ENCODE peak calls at places on chromosome 6, in five cellular contexts. M is neural crest cell, B is GM12864, H is coronary artery, C is gastrocnemius medialis. A is an unnamed sample.
A peak's percentile ranks its signal among the peaks of the same experiment; 100 is the strongest.

GRCh38 chr6:156017838-156018237 is 562.2 kb upstream of the NOX3 start:
- DNase-seq in M (no peak), B (no peak), H (no peak), C (no peak), A (no peak)

GRCh38 chr6:148624025-148624424 is 122.8 kb upstream of the UST start:
- DNase-seq in M (no peak), B (no peak), H (no peak), C (no peak), A (no peak)

GRCh38 chr6:48826884-48827701 is 636.0 kb downstream of the MMUT start:
- DNase-seq in M (no peak), B (no peak), H (peak; percentile 77), C (no peak), A (no peak)

GRCh38 chr6:152099816-152100618 is 292.5 kb downstream of the ESR1 start:
- DNase-seq in M (no peak), B (no peak), H (no peak), C (peak; percentile 48), A (no peak)

GRCh38 chr6:44556046-44556445 is 168.5 kb downstream of the CDC5L start:
- DNase-seq in M (no peak), B (no peak), H (no peak), C (peak; percentile 8), A (no peak)

GRCh38 chr6:71621918-71622519 is 264.3 kb upstream of the RIMS1 start:
- DNase-seq in M (no peak), B (no peak), H (no peak), C (no peak), A (no peak)

GRCh38 chr6:105596284-105596755 is 193.4 kb upstream of the PREP start:
- DNase-seq in M (no peak), B (no peak), H (no peak), C (no peak), A (no peak)

GRCh38 chr6:56856036-56856580 is 98.8 kb upstream of the BEND6 start:
- DNase-seq in M (no peak), B (no peak), H (no peak), C (no peak), A (no peak)

GRCh38 chr6:147888374-147888773 is 379.9 kb downstream of the SAMD5 start:
- DNase-seq in M (no peak), B (no peak), H (no peak), C (no peak), A (no peak)

GRCh38 chr6:82385102-82385501 is 21.5 kb downstream of the TPBG start:
- DNase-seq in M (no peak), B (no peak), H (no peak), C (no peak), A (no peak)
- TF ChIP-seq CTCF in M (no peak), B (no peak), H (no peak), C (no peak), A (no peak)

GRCh38 chr6:69768664-69769063 is 28.1 kb downstream of the LMBRD1 start:
- DNase-seq in M (no peak), B (no peak), H (no peak), C (no peak), A (no peak)
- TF ChIP-seq CTCF in M (peak; percentile 52), B (no peak), H (no peak), C (no peak), A (no peak)

DNA sequence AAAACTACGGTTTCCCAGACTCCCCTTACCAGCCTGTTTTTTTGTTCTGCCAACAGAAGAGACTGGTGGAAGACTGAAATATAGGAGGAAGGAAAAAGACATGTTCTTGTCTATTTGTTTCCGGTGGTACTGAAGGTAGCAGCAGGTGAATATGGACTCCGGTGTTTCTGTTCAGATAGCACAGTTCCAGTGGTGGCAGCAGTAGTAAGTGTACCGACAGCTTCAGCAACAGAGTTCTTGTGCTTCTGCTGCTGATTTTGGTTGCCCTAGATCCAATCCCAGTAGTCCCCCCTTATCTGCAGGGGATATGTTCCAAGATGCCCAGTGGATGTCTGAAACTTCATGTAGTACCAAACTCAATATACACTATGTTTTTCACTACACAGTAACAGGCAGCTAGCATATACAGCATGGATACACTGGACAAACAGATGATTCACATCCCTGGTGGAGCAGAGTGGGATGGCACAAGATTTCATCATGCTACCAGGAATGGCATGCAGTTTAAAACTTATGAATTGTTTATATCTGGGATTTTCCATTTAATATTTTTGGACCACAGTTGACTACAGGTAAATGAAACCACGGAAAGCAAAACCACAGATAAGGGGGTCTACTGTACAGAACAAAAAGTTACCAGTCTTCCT is 301.8 kb downstream of the BTBD9 start:
- DNase-seq in M (no peak), B (no peak), H (no peak), C (no peak), A (no peak)
- TF ChIP-seq CTCF in M (peak; percentile 27), B (no peak), H (no peak), C (no peak), A (no peak)

GRCh38 chr6:16388488-16388887 is 150.1 kb downstream of the GMPR start:
- DNase-seq in M (no peak), B (no peak), H (no peak), C (no peak), A (no peak)
- TF ChIP-seq CTCF in M (no peak), B (no peak), H (no peak), C (no peak), A (no peak)

DNA sequence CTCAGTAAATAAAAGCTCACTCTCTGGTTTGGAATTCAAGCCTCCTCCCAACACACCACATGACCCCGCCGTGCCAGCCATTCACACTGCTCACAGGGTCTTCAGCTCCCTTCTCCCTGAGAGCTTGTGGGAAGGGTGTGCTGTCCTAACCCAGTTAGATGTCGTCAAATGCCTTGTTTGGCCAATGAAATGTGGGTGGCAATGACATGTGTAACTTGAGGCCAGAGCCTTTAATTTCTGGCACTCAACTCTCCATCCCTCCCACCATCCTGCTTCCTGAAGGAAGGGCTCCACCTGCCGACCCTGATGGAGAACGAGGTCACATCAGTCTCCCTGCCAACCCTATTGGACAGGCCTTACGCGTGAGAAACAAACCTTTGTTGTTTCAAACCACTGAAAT is 224.5 kb upstream of the AGPAT4 start:
- DNase-seq in M (no peak), B (no peak), H (no peak), C (peak; percentile 27), A (no peak)
- TF ChIP-seq CTCF in M (peak; percentile 30), B (no peak), H (no peak), C (peak; percentile 62), A (no peak)

DNA sequence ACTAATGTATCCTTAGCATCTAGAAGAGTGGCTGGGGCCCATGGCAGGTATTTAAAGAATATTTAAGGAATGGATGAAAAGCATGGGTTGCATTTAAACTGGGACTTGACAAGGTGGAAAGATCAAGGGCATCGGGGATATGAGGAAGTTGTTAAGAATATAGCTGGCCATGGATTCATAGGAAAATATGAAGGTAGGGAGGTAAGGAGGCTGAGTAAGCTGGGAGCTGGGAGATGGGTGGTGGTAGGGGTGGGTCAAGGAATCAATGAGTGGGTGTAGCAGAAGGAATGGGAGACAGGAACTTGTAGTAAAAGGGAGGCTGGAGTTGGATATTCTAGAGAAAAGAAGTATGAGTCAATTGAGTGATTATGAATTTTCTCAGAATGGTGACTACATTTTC is 44.0 kb upstream of the MOCS1 start:
- DNase-seq in M (no peak), B (no peak), H (no peak), C (no peak), A (no peak)
- TF ChIP-seq CTCF in M (no peak), B (no peak), H (no peak), C (no peak), A (no peak)

GRCh38 chr6:42390228-42390934 is 61.3 kb downstream of the TRERF1 start:
- DNase-seq in M (no peak), B (no peak), H (peak; percentile 19), C (no peak), A (no peak)
- TF ChIP-seq CTCF in M (no peak), B (no peak), H (no peak), C (no peak), A (no peak)